ENCODE peak calls at places on chromosome 6, in six cellular contexts. One of them, this sample, is unnamed.
A peak's percentile ranks its signal among the peaks of the same experiment; 100 is the strongest.

GRCh38 chr6:121817141-121817540 is 381.7 kb downstream of the GJA1 start:
- DNase-seq in kidney epithelial cell: no peak
- DNase-seq in DND-41: no peak
- DNase-seq in foreskin fibroblast: peak; percentile 28
- DNase-seq in cardiac fibroblast: peak; percentile 28
- DNase-seq in K562: no peak
- DNase-seq in this sample: no peak

GRCh38 chr6:35084041-35084491 is 57.1 kb downstream of the TCP11 start:
- DNase-seq in DND-41: no peak
- DNase-seq in kidney epithelial cell: no peak
- DNase-seq in K562: no peak
- DNase-seq in cardiac fibroblast: no peak
- DNase-seq in foreskin fibroblast: no peak
- DNase-seq in this sample: peak; percentile 14

GRCh38 chr6:163094881-163095280 is 319.6 kb upstream of the QKI start:
- DNase-seq in kidney epithelial cell: no peak
- DNase-seq in cardiac fibroblast: no peak
- DNase-seq in DND-41: no peak
- DNase-seq in foreskin fibroblast: no peak
- DNase-seq in K562: no peak
- DNase-seq in this sample: no peak

GRCh38 chr6:87431263-87431662 is 23.5 kb downstream of the CFAP206 start:
- DNase-seq in foreskin fibroblast: no peak
- DNase-seq in DND-41: no peak
- DNase-seq in K562: no peak
- DNase-seq in kidney epithelial cell: no peak
- DNase-seq in cardiac fibroblast: peak; percentile 44
- DNase-seq in this sample: no peak

GRCh38 chr6:24919404-24919892 is 16.3 kb downstream of the RIPOR2 start:
- DNase-seq in kidney epithelial cell: no peak
- DNase-seq in DND-41: peak; percentile 88
- DNase-seq in cardiac fibroblast: no peak
- DNase-seq in K562: no peak
- DNase-seq in foreskin fibroblast: no peak
- DNase-seq in this sample: no peak

GRCh38 chr6:169162249-169162967 is 91.2 kb downstream of the THBS2 start:
- DNase-seq in cardiac fibroblast: no peak
- DNase-seq in kidney epithelial cell: no peak
- DNase-seq in K562: no peak
- DNase-seq in DND-41: no peak
- DNase-seq in foreskin fibroblast: no peak
- DNase-seq in this sample: no peak

GRCh38 chr6:29502597-29502996 is 14.8 kb upstream of the MAS1L start:
- DNase-seq in kidney epithelial cell: no peak
- DNase-seq in foreskin fibroblast: no peak
- DNase-seq in cardiac fibroblast: peak; percentile 87
- DNase-seq in K562: no peak
- DNase-seq in DND-41: no peak
- DNase-seq in this sample: no peak

GRCh38 chr6:9136141-9136865 is 701.0 kb upstream of the SLC35B3 start:
- DNase-seq in kidney epithelial cell: no peak
- DNase-seq in K562: no peak
- DNase-seq in DND-41: no peak
- DNase-seq in cardiac fibroblast: no peak
- DNase-seq in foreskin fibroblast: peak; percentile 31
- DNase-seq in this sample: no peak

GRCh38 chr6:107822154-107823046 is 1.7 kb downstream of the SCML4 start:
- DNase-seq in cardiac fibroblast: no peak
- DNase-seq in foreskin fibroblast: no peak
- DNase-seq in kidney epithelial cell: no peak
- DNase-seq in K562: no peak
- DNase-seq in DND-41: peak; percentile 66
- DNase-seq in this sample: no peak

GRCh38 chr6:70616728-70617260 is 50.1 kb downstream of the SDHAF4 start:
- DNase-seq in foreskin fibroblast: no peak
- DNase-seq in kidney epithelial cell: no peak
- DNase-seq in cardiac fibroblast: no peak
- DNase-seq in K562: no peak
- DNase-seq in DND-41: no peak
- DNase-seq in this sample: no peak

GRCh38 chr6:13538084-13538483 is 36.3 kb upstream of the SIRT5 start:
- DNase-seq in DND-41: no peak
- DNase-seq in foreskin fibroblast: peak; percentile 21
- DNase-seq in K562: peak; percentile 33
- DNase-seq in kidney epithelial cell: no peak
- DNase-seq in cardiac fibroblast: peak; percentile 77
- DNase-seq in this sample: no peak

GRCh38 chr6:125220712-125221111 is 67.1 kb downstream of the TPD52L1 start:
- DNase-seq in DND-41: no peak
- DNase-seq in K562: no peak
- DNase-seq in kidney epithelial cell: no peak
- DNase-seq in cardiac fibroblast: no peak
- DNase-seq in foreskin fibroblast: no peak
- DNase-seq in this sample: no peak

GRCh38 chr6:68279793-68280557 is 355.1 kb upstream of the ADGRB3 start:
- DNase-seq in K562: peak; percentile 17
- DNase-seq in cardiac fibroblast: peak; percentile 46
- DNase-seq in DND-41: no peak
- DNase-seq in foreskin fibroblast: peak; percentile 9
- DNase-seq in kidney epithelial cell: no peak
- DNase-seq in this sample: no peak

GRCh38 chr6:160333841-160334240 is 14.3 kb upstream of the SLC22A3 start:
- DNase-seq in K562: no peak
- DNase-seq in DND-41: no peak
- DNase-seq in foreskin fibroblast: no peak
- DNase-seq in kidney epithelial cell: no peak
- DNase-seq in cardiac fibroblast: no peak
- DNase-seq in this sample: no peak

GRCh38 chr6:33213166-33213988 is 5.1 kb downstream of the RING1 start:
- DNase-seq in kidney epithelial cell: no peak
- DNase-seq in cardiac fibroblast: peak; percentile 16
- DNase-seq in K562: no peak
- DNase-seq in foreskin fibroblast: no peak
- DNase-seq in DND-41: no peak
- DNase-seq in this sample: no peak

GRCh38 chr6:35686873-35687557 is 1.7 kb downstream of the FKBP5 start:
- DNase-seq in DND-41: no peak
- DNase-seq in kidney epithelial cell: no peak
- DNase-seq in foreskin fibroblast: no peak
- DNase-seq in K562: no peak
- DNase-seq in cardiac fibroblast: no peak
- DNase-seq in this sample: no peak

GRCh38 chr6:159312204-159312603 is 143.0 kb downstream of the FNDC1 start:
- DNase-seq in K562: no peak
- DNase-seq in kidney epithelial cell: no peak
- DNase-seq in cardiac fibroblast: no peak
- DNase-seq in foreskin fibroblast: no peak
- DNase-seq in DND-41: no peak
- DNase-seq in this sample: no peak

GRCh38 chr6:81895511-81896185 is 143.2 kb upstream of the TENT5A start:
- DNase-seq in cardiac fibroblast: peak; percentile 78
- DNase-seq in K562: no peak
- DNase-seq in foreskin fibroblast: peak; percentile 68
- DNase-seq in kidney epithelial cell: peak; percentile 47
- DNase-seq in DND-41: no peak
- DNase-seq in this sample: no peak

GRCh38 chr6:24614648-24615047 is 31.3 kb downstream of the KIAA0319 start:
- DNase-seq in foreskin fibroblast: no peak
- DNase-seq in cardiac fibroblast: no peak
- DNase-seq in K562: no peak
- DNase-seq in DND-41: no peak
- DNase-seq in kidney epithelial cell: no peak
- DNase-seq in this sample: no peak

GRCh38 chr6:87391334-87391733 is 16.4 kb upstream of the CFAP206 start:
- DNase-seq in DND-41: no peak
- DNase-seq in foreskin fibroblast: no peak
- DNase-seq in kidney epithelial cell: no peak
- DNase-seq in K562: peak; percentile 63
- DNase-seq in cardiac fibroblast: peak; percentile 44
- DNase-seq in this sample: no peak

GRCh38 chr6:168999392-168999791 is 254.3 kb downstream of the THBS2 start:
- DNase-seq in cardiac fibroblast: no peak
- DNase-seq in DND-41: no peak
- DNase-seq in K562: no peak
- DNase-seq in foreskin fibroblast: no peak
- DNase-seq in kidney epithelial cell: no peak
- DNase-seq in this sample: no peak

GRCh38 chr6:42045538-42046460 is 4.5 kb upstream of the TAF8 start:
- DNase-seq in kidney epithelial cell: peak; percentile 61
- DNase-seq in cardiac fibroblast: peak; percentile 92
- DNase-seq in DND-41: peak; percentile 96
- DNase-seq in K562: peak; percentile 93
- DNase-seq in foreskin fibroblast: peak; percentile 86
- DNase-seq in this sample: peak; percentile 62

GRCh38 chr6:155201461-155202226 is 62.2 kb upstream of the CLDN20 start:
- DNase-seq in cardiac fibroblast: peak; percentile 80
- DNase-seq in foreskin fibroblast: peak; percentile 73
- DNase-seq in K562: no peak
- DNase-seq in kidney epithelial cell: peak; percentile 64
- DNase-seq in DND-41: no peak
- DNase-seq in this sample: no peak

GRCh38 chr6:11398451-11399326 is 138.9 kb upstream of the TMEM170B start:
- DNase-seq in kidney epithelial cell: no peak
- DNase-seq in cardiac fibroblast: no peak
- DNase-seq in foreskin fibroblast: no peak
- DNase-seq in K562: no peak
- DNase-seq in DND-41: no peak
- DNase-seq in this sample: no peak

GRCh38 chr6:114634016-114634415 is 291.2 kb upstream of the HS3ST5 start:
- DNase-seq in cardiac fibroblast: no peak
- DNase-seq in DND-41: no peak
- DNase-seq in kidney epithelial cell: no peak
- DNase-seq in foreskin fibroblast: no peak
- DNase-seq in K562: no peak
- DNase-seq in this sample: no peak

GRCh38 chr6:157274471-157275226 is 48.7 kb downstream of the TMEM242 start:
- DNase-seq in kidney epithelial cell: no peak
- DNase-seq in DND-41: peak; percentile 71
- DNase-seq in foreskin fibroblast: peak; percentile 63
- DNase-seq in K562: peak; percentile 87
- DNase-seq in cardiac fibroblast: peak; percentile 56
- DNase-seq in this sample: peak; percentile 69
- TF ChIP-seq CTCF in kidney epithelial cell: no peak
- TF ChIP-seq CTCF in DND-41: peak; percentile 82
- TF ChIP-seq CTCF in foreskin fibroblast: peak; percentile 25
- TF ChIP-seq CTCF in K562: peak; percentile 94
- TF ChIP-seq CTCF in cardiac fibroblast: peak; percentile 24
- TF ChIP-seq CTCF in this sample: peak; percentile 88

DNA sequence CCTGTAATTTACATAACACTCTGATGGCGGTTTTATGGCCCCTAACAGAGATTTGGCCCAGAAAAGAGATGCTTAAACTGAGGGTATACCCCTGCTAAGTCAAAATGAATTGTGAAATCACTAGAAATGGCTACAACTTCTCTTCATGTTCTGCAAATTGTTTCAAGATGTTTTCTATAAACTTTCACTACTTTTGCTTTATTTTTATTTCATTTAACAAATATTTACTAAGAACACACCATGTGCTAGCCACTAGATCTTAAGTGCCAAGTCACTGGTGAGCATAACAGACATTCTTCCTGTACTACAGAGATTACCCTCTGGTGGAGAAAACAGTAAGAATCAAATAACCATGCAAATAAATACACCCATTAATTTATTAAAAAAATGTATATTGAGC is 87.6 kb downstream of the KCNQ5 start:
- DNase-seq in kidney epithelial cell: no peak
- DNase-seq in cardiac fibroblast: no peak
- DNase-seq in K562: no peak
- DNase-seq in foreskin fibroblast: peak; percentile 3
- DNase-seq in DND-41: no peak
- DNase-seq in this sample: no peak
- TF ChIP-seq CTCF in kidney epithelial cell: no peak
- TF ChIP-seq CTCF in cardiac fibroblast: no peak
- TF ChIP-seq CTCF in K562: no peak
- TF ChIP-seq CTCF in foreskin fibroblast: no peak
- TF ChIP-seq CTCF in DND-41: no peak
- TF ChIP-seq CTCF in this sample: no peak

GRCh38 chr6:72413884-72414283 is 208.0 kb upstream of the KCNQ5 start:
- DNase-seq in DND-41: no peak
- DNase-seq in foreskin fibroblast: no peak
- DNase-seq in K562: no peak
- DNase-seq in kidney epithelial cell: no peak
- DNase-seq in cardiac fibroblast: peak; percentile 46
- DNase-seq in this sample: no peak

GRCh38 chr6:72412709-72413044 is 209.2 kb upstream of the KCNQ5 start:
- DNase-seq in DND-41: no peak
- DNase-seq in kidney epithelial cell: no peak
- DNase-seq in foreskin fibroblast: no peak
- DNase-seq in K562: no peak
- DNase-seq in cardiac fibroblast: no peak
- DNase-seq in this sample: no peak

GRCh38 chr6:72414648-72415047 is 207.2 kb upstream of the KCNQ5 start:
- DNase-seq in kidney epithelial cell: no peak
- DNase-seq in K562: no peak
- DNase-seq in foreskin fibroblast: no peak
- DNase-seq in DND-41: no peak
- DNase-seq in cardiac fibroblast: no peak
- DNase-seq in this sample: no peak

GRCh38 chr6:72410769-72411168 is 211.1 kb upstream of the KCNQ5 start:
- DNase-seq in cardiac fibroblast: no peak
- DNase-seq in foreskin fibroblast: no peak
- DNase-seq in K562: no peak
- DNase-seq in DND-41: no peak
- DNase-seq in kidney epithelial cell: no peak
- DNase-seq in this sample: no peak

GRCh38 chr6:72411872-72412708 is 209.8 kb upstream of the KCNQ5 start:
- DNase-seq in DND-41: peak; percentile 81
- DNase-seq in cardiac fibroblast: peak; percentile 86
- DNase-seq in K562: peak; percentile 85
- DNase-seq in foreskin fibroblast: peak; percentile 65
- DNase-seq in kidney epithelial cell: peak; percentile 23
- DNase-seq in this sample: peak; percentile 76
- TF ChIP-seq CTCF in DND-41: peak; percentile 100
- TF ChIP-seq CTCF in cardiac fibroblast: peak; percentile 100
- TF ChIP-seq CTCF in K562: peak; percentile 100
- TF ChIP-seq CTCF in foreskin fibroblast: peak; percentile 100
- TF ChIP-seq CTCF in kidney epithelial cell: peak; percentile 100
- TF ChIP-seq CTCF in this sample: peak; percentile 100

DNA sequence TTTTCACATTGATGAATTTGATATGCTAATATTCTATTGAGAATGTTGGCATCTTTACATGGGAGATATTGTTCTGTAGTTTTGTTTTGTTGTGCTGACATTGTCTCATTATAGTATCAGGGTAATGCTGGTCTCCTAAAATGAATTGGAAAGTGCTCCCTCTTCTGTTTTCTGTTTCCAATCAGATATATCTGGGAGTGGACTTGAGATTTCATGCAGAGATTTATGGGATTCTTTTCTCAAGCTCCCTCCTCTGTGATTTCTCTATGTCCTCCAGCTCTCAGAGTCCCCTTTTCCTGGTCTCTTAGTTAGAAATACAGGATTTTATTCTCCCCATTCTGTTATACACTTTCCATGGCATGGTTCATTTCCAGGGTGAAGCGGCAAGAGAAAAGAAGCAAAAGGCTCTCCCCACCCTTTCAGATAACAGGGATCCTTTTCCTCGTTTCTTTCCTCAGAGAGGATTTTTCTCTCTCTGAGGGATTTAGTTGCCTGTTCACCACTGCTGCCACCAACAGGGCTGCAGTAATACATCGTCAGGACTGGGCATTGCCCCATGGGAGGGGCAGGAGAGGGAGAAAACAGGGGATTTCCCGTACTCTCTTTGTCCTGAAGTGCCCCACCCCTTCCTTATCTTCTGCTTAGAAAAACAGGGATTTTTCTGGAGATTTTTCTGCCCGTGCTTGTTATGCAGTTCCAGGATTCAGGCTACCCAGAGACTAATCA is 59.3 kb upstream of the STMND1 start:
- DNase-seq in DND-41: no peak
- DNase-seq in cardiac fibroblast: peak; percentile 56
- DNase-seq in K562: no peak
- DNase-seq in foreskin fibroblast: peak; percentile 51
- DNase-seq in kidney epithelial cell: peak; percentile 65
- DNase-seq in this sample: no peak
- TF ChIP-seq CTCF in DND-41: no peak
- TF ChIP-seq CTCF in cardiac fibroblast: peak; percentile 40
- TF ChIP-seq CTCF in K562: no peak
- TF ChIP-seq CTCF in foreskin fibroblast: peak; percentile 17
- TF ChIP-seq CTCF in kidney epithelial cell: peak; percentile 41
- TF ChIP-seq CTCF in this sample: no peak